ENCODE peak calls at places on chromosomes 4 and X, in nine cellular contexts. T is activated CD4-positive, alpha-beta T cell treated with anti-CD3 and anti-CD28 coated beads for 4 hours; U is neural crest cell; Z is endothelial cell; O is islet precursor cell; G is activated naive CD8-positive, alpha-beta T cell treated with anti-CD3 and anti-CD28 coated beads, Interleukin-2, amount 10 ng/mL, durations not matched to agents 7 days and 5 days; Q is caudate nucleus; H is lung microvascular endothelial cell; J is bronchial epithelial cell. A is an unnamed sample.
A peak's percentile ranks its signal among the peaks of the same experiment; 100 is the strongest.

GRCh38 chr4:73753215-73753614 is 12.8 kb downstream of the CXCL8 start:
- DNase-seq in O (no peak), Z (no peak), Q (no peak), T (no peak), G (no peak), U (no peak), H (no peak), J (no peak), A (peak; percentile 50)

GRCh38 chrX:51361251-51361650 is 28.6 kb downstream of the NUDT10 start:
- DNase-seq in J (no peak), T (no peak), U (no peak), H (no peak), O (no peak), Q (no peak), G (no peak), Z (no peak), A (no peak)

GRCh38 chr4:110878992-110879391 is 256.1 kb upstream of the PITX2 start:
- DNase-seq in J (no peak), Q (no peak), H (no peak), U (no peak), Z (no peak), G (no peak), O (no peak), T (no peak), A (peak; percentile 50)

GRCh38 chr4:74794341-74794801 is at the start of gene BTC:
- DNase-seq in Q (peak; percentile 11), H (peak; percentile 5), Z (peak; percentile 38), O (peak; percentile 74), U (peak; percentile 7), J (peak; percentile 63), G (no peak), T (no peak), A (peak; percentile 59)

GRCh38 chrX:76428243-76429130 is 977 bp downstream of the MAGEE1 start:
- DNase-seq in Z (peak; percentile 5), Q (peak; percentile 0), U (no peak), G (peak; percentile 59), O (peak; percentile 56), J (no peak), T (peak; percentile 59), H (no peak), A (no peak)

GRCh38 chr4:84730375-84730774 is 147.4 kb downstream of the CDS1 start:
- DNase-seq in T (no peak), O (no peak), Q (no peak), G (no peak), U (no peak), J (no peak), H (no peak), Z (no peak), A (no peak)

GRCh38 chr4:48538358-48538757 is 48.3 kb downstream of the ZAR1 start:
- DNase-seq in H (no peak), Q (no peak), U (no peak), Z (no peak), O (no peak), T (no peak), G (no peak), J (no peak), A (no peak)

GRCh38 chr4:947491-947971 is 15.3 kb downstream of the TMEM175 start:
- DNase-seq in U (no peak), H (no peak), O (peak; percentile 51), Q (no peak), Z (no peak), T (no peak), J (no peak), G (no peak), A (no peak)

GRCh38 chr4:121041307-121042090 is 30.8 kb downstream of the NDNF start:
- DNase-seq in G (no peak), U (no peak), H (no peak), Z (no peak), T (peak; percentile 3), Q (no peak), O (peak; percentile 80), J (peak; percentile 37), A (peak; percentile 21)

GRCh38 chr4:177235026-177235425 is 74.6 kb upstream of the NEIL3 start:
- DNase-seq in Z (no peak), H (no peak), Q (no peak), U (no peak), T (no peak), O (no peak), G (no peak), J (peak; percentile 14), A (peak; percentile 32)

GRCh38 chr4:56689661-56690060 is 8.6 kb upstream of the HOPX start:
- DNase-seq in Q (no peak), Z (no peak), U (no peak), J (no peak), O (no peak), T (no peak), H (peak; percentile 41), G (no peak), A (no peak)

GRCh38 chr4:158786155-158786581 is 17.3 kb downstream of the FNIP2 start:
- DNase-seq in J (no peak), Z (no peak), T (no peak), H (peak; percentile 32), O (no peak), Q (no peak), U (no peak), G (no peak), A (no peak)

GRCh38 chr4:25075129-25075528 is 44.4 kb upstream of the LGI2 start:
- DNase-seq in J (no peak), G (no peak), T (no peak), H (no peak), U (no peak), Z (no peak), Q (no peak), O (peak; percentile 75), A (no peak)

A was measured in epithelial cell of esophagus.